ENCODE peak calls at places on chromosomes 5 and 9, in five cellular contexts. Q is NT2/D1, J is HepG2, R is H1, G is GM12878. C is an unnamed sample.

GRCh38 chr9:133558191-133559126 is 24.0 kb downstream of the ADAMTSL2 start:
- DNase-seq in R (no peak), G (peak; percentile 32), Q (peak; percentile 70), J (peak; percentile 68), C (peak; percentile 34)

GRCh38 chr5:74772359-74772758 is 5.3 kb downstream of the NSA2 start:
- DNase-seq in Q (no peak), R (no peak), J (peak; percentile 62), G (no peak), C (no peak)

GRCh38 chr5:37840036-37840909 is at the start of gene GDNF:
- DNase-seq in R (peak; percentile 76), G (no peak), Q (no peak), J (peak; percentile 25), C (peak; percentile 66)

GRCh38 chr9:1939926-1940368 is 75.2 kb upstream of the SMARCA2 start:
- DNase-seq in G (peak; percentile 82), J (peak; percentile 12), Q (peak; percentile 25), R (no peak), C (peak; percentile 40)

GRCh38 chr5:61182449-61182848 is 20.2 kb upstream of the SMIM15 start:
- DNase-seq in J (no peak), Q (no peak), G (no peak), R (no peak), C (no peak)

GRCh38 chr5:140611020-140611521 is 21.9 kb downstream of the CD14 start:
- DNase-seq in G (no peak), J (peak; percentile 68), Q (no peak), R (no peak), C (no peak)

GRCh38 chr9:9961934-9962333 is 650.9 kb downstream of the PTPRD start:
- DNase-seq in J (no peak), Q (no peak), G (no peak), R (no peak), C (no peak)

GRCh38 chr9:21027295-21027694 is 4.1 kb downstream of the HACD4 start:
- DNase-seq in J (no peak), Q (no peak), R (no peak), G (no peak), C (no peak)

GRCh38 chr5:32233696-32234447 is 59.8 kb upstream of the GOLPH3 start:
- DNase-seq in G (no peak), J (peak; percentile 100), R (no peak), Q (no peak), C (no peak)

GRCh38 chr9:76453785-76454184 is 5.2 kb upstream of the GCNT1 start:
- DNase-seq in Q (no peak), R (no peak), G (no peak), J (no peak), C (no peak)

GRCh38 chr9:3467593-3468219 is 58.1 kb downstream of the RFX3 start:
- DNase-seq in R (no peak), J (peak; percentile 63), G (no peak), Q (peak; percentile 50), C (peak; percentile 42)
- TF ChIP-seq SUZ12 in R (no peak), J (no peak), G (no peak), Q (no peak), C (no peak)

DNA sequence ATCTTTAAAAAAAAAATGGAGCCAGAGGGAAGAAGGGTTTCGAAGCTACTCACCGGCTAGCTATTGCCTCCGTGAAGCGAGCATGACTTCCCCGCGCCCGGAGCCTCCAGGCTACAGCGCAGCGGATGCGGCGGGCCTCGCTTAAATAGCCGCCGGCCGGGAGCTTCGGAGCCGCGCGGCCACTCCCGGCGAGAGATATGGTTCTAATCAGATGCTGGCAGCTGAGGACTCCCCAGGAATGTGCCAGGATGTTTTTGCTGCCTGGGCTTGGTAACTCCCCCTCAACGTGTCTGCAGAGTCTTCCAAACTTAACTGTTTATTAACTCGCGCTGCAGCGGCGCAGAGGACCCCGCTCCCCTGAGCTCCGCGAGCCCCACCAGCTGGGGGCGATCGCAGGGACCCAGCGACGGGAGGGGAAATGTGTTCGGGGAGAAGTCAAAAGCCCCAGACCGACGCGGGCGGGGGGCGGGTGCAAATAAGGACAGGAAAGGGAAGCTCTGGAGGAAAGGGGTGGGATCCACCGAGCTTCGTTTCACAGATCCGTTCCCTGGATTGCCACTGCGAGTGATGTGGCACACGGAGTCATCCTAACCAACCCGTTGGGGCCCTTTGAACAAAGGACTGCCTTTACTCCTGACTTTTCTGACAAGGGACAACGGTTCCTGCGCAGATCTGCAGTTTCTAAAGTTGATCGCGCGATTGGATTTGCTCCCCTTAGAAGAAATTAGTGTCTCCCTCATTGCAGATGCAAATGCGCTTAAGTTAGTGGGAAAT is at the start of gene DAB2:
- DNase-seq in R (peak; percentile 88), G (no peak), Q (peak; percentile 68), J (peak; percentile 79), C (peak; percentile 74)
- TF ChIP-seq SUZ12 in R (no peak), G (peak; percentile 44), Q (no peak), J (no peak), C (no peak)

GRCh38 chr9:107742531-107743309 is 253.2 kb upstream of the KLF4 start:
- DNase-seq in J (no peak), G (no peak), Q (no peak), R (no peak), C (no peak)
- TF ChIP-seq SUZ12 in J (no peak), G (no peak), Q (no peak), R (no peak), C (no peak)

GRCh38 chr9:36862206-36863145 is 171.6 kb downstream of the PAX5 start:
- DNase-seq in J (peak; percentile 46), R (peak; percentile 75), G (no peak), Q (peak; percentile 43), C (peak; percentile 73)
- TF ChIP-seq SUZ12 in J (no peak), R (no peak), G (no peak), Q (no peak), C (no peak)

DNA sequence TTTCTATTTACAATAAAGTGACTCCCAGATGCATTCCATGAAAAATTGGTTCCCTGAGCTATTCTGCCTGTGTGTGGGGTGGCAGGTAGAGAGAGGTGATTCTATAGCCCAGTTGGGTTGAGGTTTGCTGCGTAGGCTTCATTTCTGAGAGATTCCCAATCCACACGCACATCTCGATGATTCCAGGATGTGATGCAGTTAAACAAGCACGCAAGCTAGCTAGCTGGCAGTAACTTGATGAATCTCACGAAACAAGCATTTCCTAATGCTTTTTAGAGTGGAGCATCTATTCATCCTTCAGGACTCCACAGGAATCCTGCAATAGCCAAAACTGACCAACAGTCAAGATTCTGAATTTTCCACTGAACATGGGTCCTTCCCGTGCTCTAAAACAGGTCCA is 43.8 kb upstream of the CER1 start:
- DNase-seq in Q (no peak), J (no peak), G (no peak), R (no peak), C (no peak)
- TF ChIP-seq SUZ12 in Q (no peak), J (no peak), G (no peak), R (no peak), C (no peak)

GRCh38 chr5:178784391-178784790 is 53.9 kb upstream of the ZNF354A start:
- DNase-seq in R (no peak), Q (no peak), G (no peak), J (no peak), C (no peak)
- TF ChIP-seq SUZ12 in R (no peak), Q (no peak), G (no peak), J (no peak), C (no peak)

C was measured in HEK293T.